ENCODE peak calls at places on chromosomes 12 and 14, in nine cellular contexts. E, G, F, B, T, S, R, J and X are unnamed samples.

GRCh38 chr14:30270200-30271161 is 288.5 kb upstream of the G2E3 start:
- DNase-seq in E (peak; percentile 88), G (peak; percentile 78), F (peak; percentile 27), B (peak; percentile 94), T (peak; percentile 83), S (peak; percentile 82), R (peak; percentile 88), J (peak; percentile 92), X (no peak)

GRCh38 chr14:105760691-105761344 is 234.4 kb downstream of the TMEM121 start:
- DNase-seq in E (no peak), G (no peak), F (no peak), B (no peak), T (no peak), S (no peak), R (no peak), J (no peak), X (no peak)

GRCh38 chr14:86946446-86946845 is 1046.5 kb downstream of the GALC start:
- DNase-seq in E (no peak), G (no peak), F (no peak), B (no peak), T (no peak), S (no peak), R (no peak), J (no peak), X (no peak)

GRCh38 chr14:47929334-47929733 is 253.9 kb upstream of the MDGA2 start:
- DNase-seq in E (no peak), G (no peak), F (no peak), B (no peak), T (no peak), S (no peak), R (no peak), J (no peak), X (no peak)

GRCh38 chr12:63922446-63922845 is 77.9 kb downstream of the SRGAP1 start:
- DNase-seq in E (peak; percentile 80), G (no peak), F (no peak), B (no peak), T (no peak), S (peak; percentile 71), R (no peak), J (peak; percentile 80), X (no peak)

GRCh38 chr14:46819117-46819516 is 167.5 kb upstream of the RPL10L start:
- DNase-seq in E (no peak), G (no peak), F (no peak), B (no peak), T (peak; percentile 11), S (no peak), R (no peak), J (no peak), X (no peak)

GRCh38 chr14:73237219-73237785 is at the start of gene PAPLN:
- DNase-seq in E (peak; percentile 53), G (peak; percentile 61), F (no peak), B (no peak), T (no peak), S (no peak), R (peak; percentile 29), J (no peak), X (no peak)

GRCh38 chr12:93348568-93349435 is 28.9 kb upstream of the NUDT4 start:
- DNase-seq in E (no peak), G (no peak), F (no peak), B (no peak), T (no peak), S (no peak), R (peak; percentile 21), J (no peak), X (no peak)

GRCh38 chr14:52082903-52083302 is 14.0 kb upstream of the NID2 start:
- DNase-seq in E (no peak), G (no peak), F (no peak), B (no peak), T (no peak), S (peak; percentile 30), R (no peak), J (no peak), X (no peak)

GRCh38 chr12:1473418-1473817 is 121.0 kb downstream of the FBXL14 start:
- DNase-seq in E (no peak), G (peak; percentile 29), F (no peak), B (no peak), T (no peak), S (peak; percentile 61), R (no peak), J (peak; percentile 20), X (no peak)

GRCh38 chr12:81450920-81451739 is 308.0 kb downstream of the PPFIA2 start:
- DNase-seq in E (peak; percentile 81), G (no peak), F (no peak), B (peak; percentile 77), T (peak; percentile 57), S (peak; percentile 72), R (peak; percentile 72), J (peak; percentile 84), X (no peak)

GRCh38 chr12:84550518-84550917 is 362.1 kb downstream of the SLC6A15 start:
- DNase-seq in E (no peak), G (no peak), F (no peak), B (no peak), T (no peak), S (no peak), R (no peak), J (no peak), X (no peak)

GRCh38 chr12:40058721-40059190 is 47.1 kb downstream of the SLC2A13 start:
- DNase-seq in E (peak; percentile 14), G (no peak), F (no peak), B (no peak), T (no peak), S (peak; percentile 15), R (no peak), J (no peak), X (no peak)

GRCh38 chr14:72613196-72613974 is 280.5 kb downstream of the DPF3 start:
- DNase-seq in E (peak; percentile 52), G (peak; percentile 31), F (no peak), B (peak; percentile 15), T (peak; percentile 89), S (peak; percentile 39), R (peak; percentile 37), J (peak; percentile 33), X (no peak)

GRCh38 chr14:25828562-25828961 is 769.3 kb downstream of the NOVA1 start:
- DNase-seq in E (no peak), G (no peak), F (no peak), B (no peak), T (no peak), S (no peak), R (no peak), J (no peak), X (no peak)

GRCh38 chr14:101325319-101325718 is 236.0 kb upstream of the DIO3 start:
- DNase-seq in E (no peak), G (no peak), F (no peak), B (no peak), T (no peak), S (no peak), R (no peak), J (no peak), X (no peak)

GRCh38 chr14:101320386-101320785 is 240.9 kb upstream of the DIO3 start:
- DNase-seq in E (no peak), G (peak; percentile 46), F (no peak), B (no peak), T (no peak), S (no peak), R (no peak), J (no peak), X (no peak)

GRCh38 chr14:101322223-101322622 is 239.1 kb upstream of the DIO3 start:
- DNase-seq in E (no peak), G (no peak), F (no peak), B (no peak), T (no peak), S (no peak), R (no peak), J (no peak), X (no peak)

GRCh38 chr14:101318271-101318670 is 243.0 kb upstream of the DIO3 start:
- DNase-seq in E (no peak), G (no peak), F (no peak), B (no peak), T (no peak), S (no peak), R (no peak), J (no peak), X (no peak)

GRCh38 chr14:101323111-101323510 is 238.2 kb upstream of the DIO3 start:
- DNase-seq in E (no peak), G (no peak), F (no peak), B (no peak), T (no peak), S (no peak), R (no peak), J (no peak), X (no peak)
- H3K9me3 ChIP-seq in E (no peaks in the 10 kb centered on the region), G (peaks cover 13% of the 10 kb centered on the region), F (peaks cover 4% of the 10 kb centered on the region), B (no peaks in the 10 kb centered on the region), T (no peaks in the 10 kb centered on the region), S (peaks cover 37% of the 10 kb centered on the region), R (peaks cover 12% of the 10 kb centered on the region), J (peaks cover 35% of the 10 kb centered on the region), X (peaks cover 3% of the 10 kb centered on the region)

DNA sequence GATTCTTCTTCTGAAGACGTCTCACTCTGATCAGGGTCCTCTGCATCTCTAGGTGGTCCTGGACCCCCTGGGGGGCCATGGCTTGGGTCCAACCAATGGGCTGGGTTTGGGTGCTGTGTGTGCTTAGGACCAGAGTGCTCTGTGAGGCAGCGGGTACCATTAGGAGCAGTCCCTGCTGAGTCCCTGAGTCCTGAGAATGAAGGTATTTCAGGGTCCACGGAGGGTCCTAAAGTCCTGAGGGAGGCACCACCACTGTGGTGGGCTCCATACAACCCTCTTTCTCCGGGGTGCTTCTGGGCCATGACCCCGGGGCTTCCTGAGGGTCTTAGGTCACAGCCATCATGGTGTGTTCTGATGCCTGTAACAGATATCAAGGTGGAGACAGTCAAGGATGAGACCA is 1.0 kb downstream of the DNAJC14 start:
- DNase-seq in E (no peak), G (no peak), F (no peak), B (no peak), T (no peak), S (no peak), R (no peak), J (no peak), X (no peak)
- H3K9me3 ChIP-seq in E (no peaks in the 10 kb centered on the region), G (no peaks in the 10 kb centered on the region), F (no peaks in the 10 kb centered on the region), B (no peaks in the 10 kb centered on the region), T (no peaks in the 10 kb centered on the region), S (no peaks in the 10 kb centered on the region), R (no peaks in the 10 kb centered on the region), J (no peaks in the 10 kb centered on the region), X (no peaks in the 10 kb centered on the region)

DNA sequence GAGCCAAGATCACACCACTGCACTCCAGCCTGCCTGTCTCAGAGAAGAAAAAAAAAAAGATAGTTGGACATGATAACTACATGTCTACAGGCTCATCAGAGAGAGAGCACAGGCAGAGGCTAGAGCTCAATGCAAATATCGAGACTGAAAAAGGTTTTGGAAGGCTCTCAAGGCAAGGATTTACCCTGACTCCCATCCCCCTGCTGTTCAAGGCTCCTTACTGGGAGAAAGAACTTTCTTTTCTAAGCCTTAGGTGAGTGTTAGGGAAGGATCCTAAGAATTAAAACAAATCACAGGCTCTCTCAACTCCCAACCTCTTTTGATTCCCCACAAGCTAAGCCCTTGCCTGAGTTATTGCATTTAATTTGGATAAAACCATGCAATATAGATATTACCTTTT is 525.1 kb downstream of the DIO2 start:
- DNase-seq in E (no peak), G (no peak), F (no peak), B (no peak), T (no peak), S (no peak), R (no peak), J (no peak), X (no peak)
- H3K9me3 ChIP-seq in E (no peaks in the 10 kb centered on the region), G (no peaks in the 10 kb centered on the region), F (no peaks in the 10 kb centered on the region), B (no peaks in the 10 kb centered on the region), T (no peaks in the 10 kb centered on the region), S (no peaks in the 10 kb centered on the region), R (no peaks in the 10 kb centered on the region), J (no peaks in the 10 kb centered on the region), X (no peaks in the 10 kb centered on the region)

DNA sequence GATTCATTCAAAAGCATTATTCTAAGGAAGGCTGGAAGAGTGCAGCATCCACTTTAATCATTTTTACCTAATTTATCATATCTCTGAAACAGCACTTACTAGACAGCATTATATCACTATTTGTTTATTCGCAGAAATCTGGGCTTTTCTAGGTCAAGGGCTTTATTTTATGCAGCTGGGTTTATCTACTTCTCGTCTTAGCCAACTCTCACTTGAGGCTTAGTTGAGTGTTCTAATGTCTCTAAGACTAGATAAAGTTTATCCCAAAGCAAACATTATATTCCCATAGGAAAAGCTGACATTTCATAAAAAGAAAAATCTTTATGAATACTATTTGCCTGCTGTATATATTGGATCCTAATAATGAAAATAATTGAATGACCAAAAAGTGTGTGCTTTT is 720.8 kb upstream of the FLRT2 start:
- DNase-seq in E (no peak), G (no peak), F (no peak), B (no peak), T (no peak), S (no peak), R (no peak), J (no peak), X (no peak)
- H3K9me3 ChIP-seq in E (no peaks in the 10 kb centered on the region), G (no peaks in the 10 kb centered on the region), F (no peaks in the 10 kb centered on the region), B (no peaks in the 10 kb centered on the region), T (no peaks in the 10 kb centered on the region), S (no peaks in the 10 kb centered on the region), R (peaks cover 12% of the 10 kb centered on the region), J (no peaks in the 10 kb centered on the region), X (no peaks in the 10 kb centered on the region)